ENCODE peak calls at places on chromosomes 16 and 17, in six cellular contexts. One of them, this sample, is unnamed.

GRCh38 chr17:76383645-76384221 is 676 bp upstream of the SPHK1 start:
- DNase-seq in transverse colon: peak
- DNase-seq in CD8-positive, alpha-beta T cell: peak
- DNase-seq in upper lobe of right lung: peak
- DNase-seq in Peyer's patch: peak
- DNase-seq in right atrium auricular region: no peak
- DNase-seq in this sample: peak

GRCh38 chr17:80645706-80646325 is 101.2 kb downstream of the RPTOR start:
- DNase-seq in CD8-positive, alpha-beta T cell: no peak
- DNase-seq in right atrium auricular region: no peak
- DNase-seq in Peyer's patch: no peak
- DNase-seq in transverse colon: no peak
- DNase-seq in upper lobe of right lung: no peak
- DNase-seq in this sample: no peak

GRCh38 chr16:77171750-77172635 is 19.0 kb upstream of the MON1B start:
- DNase-seq in upper lobe of right lung: no peak
- DNase-seq in CD8-positive, alpha-beta T cell: no peak
- DNase-seq in right atrium auricular region: no peak
- DNase-seq in Peyer's patch: no peak
- DNase-seq in transverse colon: no peak
- DNase-seq in this sample: peak

GRCh38 chr17:66432996-66433556 is 130.7 kb downstream of the PRKCA start:
- DNase-seq in Peyer's patch: no peak
- DNase-seq in CD8-positive, alpha-beta T cell: no peak
- DNase-seq in right atrium auricular region: no peak
- DNase-seq in transverse colon: no peak
- DNase-seq in upper lobe of right lung: no peak
- DNase-seq in this sample: peak

GRCh38 chr16:55436587-55436986 is 42.4 kb upstream of the MMP2 start:
- DNase-seq in Peyer's patch: no peak
- DNase-seq in right atrium auricular region: no peak
- DNase-seq in CD8-positive, alpha-beta T cell: no peak
- DNase-seq in upper lobe of right lung: no peak
- DNase-seq in transverse colon: no peak
- DNase-seq in this sample: no peak

GRCh38 chr17:41551370-41551769 is 20.5 kb downstream of the KRT9 start:
- DNase-seq in CD8-positive, alpha-beta T cell: no peak
- DNase-seq in upper lobe of right lung: no peak
- DNase-seq in Peyer's patch: no peak
- DNase-seq in transverse colon: no peak
- DNase-seq in right atrium auricular region: no peak
- DNase-seq in this sample: no peak

GRCh38 chr17:13253746-13254410 is 236.1 kb upstream of the ELAC2 start:
- DNase-seq in transverse colon: no peak
- DNase-seq in upper lobe of right lung: no peak
- DNase-seq in Peyer's patch: no peak
- DNase-seq in right atrium auricular region: no peak
- DNase-seq in CD8-positive, alpha-beta T cell: no peak
- DNase-seq in this sample: no peak

GRCh38 chr17:29726721-29727252 is 104.1 kb upstream of the CORO6 start:
- DNase-seq in right atrium auricular region: no peak
- DNase-seq in CD8-positive, alpha-beta T cell: no peak
- DNase-seq in Peyer's patch: no peak
- DNase-seq in upper lobe of right lung: no peak
- DNase-seq in transverse colon: no peak
- DNase-seq in this sample: peak

GRCh38 chr16:63292036-63292435 is 1255.8 kb upstream of the CDH8 start:
- DNase-seq in transverse colon: no peak
- DNase-seq in Peyer's patch: no peak
- DNase-seq in CD8-positive, alpha-beta T cell: no peak
- DNase-seq in right atrium auricular region: no peak
- DNase-seq in upper lobe of right lung: no peak
- DNase-seq in this sample: no peak

GRCh38 chr17:15393414-15393813 is 52.0 kb upstream of the TEKT3 start:
- DNase-seq in transverse colon: no peak
- DNase-seq in right atrium auricular region: no peak
- DNase-seq in CD8-positive, alpha-beta T cell: no peak
- DNase-seq in upper lobe of right lung: no peak
- DNase-seq in Peyer's patch: no peak
- DNase-seq in this sample: no peak

GRCh38 chr16:81889896-81890634 is 111.0 kb downstream of the PLCG2 start:
- DNase-seq in Peyer's patch: peak
- DNase-seq in CD8-positive, alpha-beta T cell: peak
- DNase-seq in transverse colon: peak
- DNase-seq in upper lobe of right lung: no peak
- DNase-seq in right atrium auricular region: no peak
- DNase-seq in this sample: peak

GRCh38 chr17:41530062-41531048 is 2.2 kb upstream of the KRT19 start:
- DNase-seq in Peyer's patch: no peak
- DNase-seq in CD8-positive, alpha-beta T cell: no peak
- DNase-seq in upper lobe of right lung: no peak
- DNase-seq in right atrium auricular region: no peak
- DNase-seq in transverse colon: peak
- DNase-seq in this sample: peak

GRCh38 chr17:21042434-21043295 is at the start of gene USP22:
- DNase-seq in right atrium auricular region: no peak
- DNase-seq in transverse colon: no peak
- DNase-seq in upper lobe of right lung: no peak
- DNase-seq in CD8-positive, alpha-beta T cell: peak
- DNase-seq in Peyer's patch: peak
- DNase-seq in this sample: peak

GRCh38 chr16:29675811-29676643 is 3.0 kb upstream of the QPRT start:
- DNase-seq in Peyer's patch: no peak
- DNase-seq in upper lobe of right lung: no peak
- DNase-seq in CD8-positive, alpha-beta T cell: no peak
- DNase-seq in transverse colon: no peak
- DNase-seq in right atrium auricular region: no peak
- DNase-seq in this sample: peak

GRCh38 chr16:30979170-30980067 is 5.6 kb upstream of the HSD3B7 start:
- DNase-seq in upper lobe of right lung: no peak
- DNase-seq in transverse colon: no peak
- DNase-seq in right atrium auricular region: no peak
- DNase-seq in CD8-positive, alpha-beta T cell: no peak
- DNase-seq in Peyer's patch: no peak
- DNase-seq in this sample: no peak

GRCh38 chr16:88798772-88799455 is 4.7 kb upstream of the CDT1 start:
- DNase-seq in right atrium auricular region: no peak
- DNase-seq in Peyer's patch: no peak
- DNase-seq in CD8-positive, alpha-beta T cell: no peak
- DNase-seq in upper lobe of right lung: no peak
- DNase-seq in transverse colon: no peak
- DNase-seq in this sample: no peak

GRCh38 chr17:79047923-79048825 is 24.2 kb downstream of the C1QTNF1 start:
- DNase-seq in transverse colon: no peak
- DNase-seq in right atrium auricular region: no peak
- DNase-seq in CD8-positive, alpha-beta T cell: no peak
- DNase-seq in Peyer's patch: no peak
- DNase-seq in upper lobe of right lung: peak
- DNase-seq in this sample: no peak

GRCh38 chr16:68324780-68325357 is 14.1 kb downstream of the PRMT7 start:
- DNase-seq in right atrium auricular region: no peak
- DNase-seq in transverse colon: no peak
- DNase-seq in Peyer's patch: no peak
- DNase-seq in CD8-positive, alpha-beta T cell: no peak
- DNase-seq in upper lobe of right lung: no peak
- DNase-seq in this sample: no peak

GRCh38 chr17:7843536-7844291 is 9.7 kb downstream of the KDM6B start:
- DNase-seq in Peyer's patch: peak
- DNase-seq in right atrium auricular region: peak
- DNase-seq in upper lobe of right lung: peak
- DNase-seq in transverse colon: peak
- DNase-seq in CD8-positive, alpha-beta T cell: peak
- DNase-seq in this sample: peak

GRCh38 chr16:70590722-70591438 is 55.5 kb upstream of the IL34 start:
- DNase-seq in Peyer's patch: no peak
- DNase-seq in CD8-positive, alpha-beta T cell: no peak
- DNase-seq in transverse colon: no peak
- DNase-seq in upper lobe of right lung: no peak
- DNase-seq in right atrium auricular region: no peak
- DNase-seq in this sample: no peak

DNA sequence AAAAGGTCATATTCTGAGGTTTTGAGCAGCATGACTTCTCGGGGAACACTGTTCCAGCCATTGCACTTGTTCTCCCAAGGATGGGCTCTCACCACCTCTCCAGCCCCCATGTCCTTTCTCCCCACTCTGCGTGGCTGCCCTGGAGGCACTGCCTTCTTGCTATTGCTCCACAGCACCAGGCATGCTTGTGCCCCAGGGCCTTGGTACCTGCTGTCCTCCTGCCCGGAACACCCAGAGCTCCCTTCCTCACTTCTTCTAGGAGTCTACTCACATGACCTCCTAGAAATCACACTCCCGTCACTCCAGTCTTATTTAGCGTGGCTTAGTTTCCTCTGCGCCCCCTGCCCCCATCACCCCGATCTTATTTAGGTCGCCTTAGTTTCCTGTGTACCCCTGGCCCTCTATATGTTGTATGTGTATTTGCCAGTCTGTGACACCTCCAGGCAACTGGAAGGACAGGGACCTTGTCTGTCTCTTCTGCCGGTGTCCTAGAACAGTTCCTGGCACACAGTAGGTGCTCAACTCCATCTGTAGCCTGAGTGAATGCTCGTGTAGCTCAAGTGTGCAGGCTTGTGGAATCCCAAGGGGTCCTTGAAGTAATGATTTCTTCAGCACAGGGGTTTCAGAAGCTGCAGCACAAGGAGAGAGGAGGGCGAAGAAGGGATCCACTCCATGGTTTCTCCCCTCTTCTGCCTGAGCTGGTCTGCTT is 208.6 kb upstream of the CIBAR2 start:
- DNase-seq in upper lobe of right lung: no peak
- DNase-seq in Peyer's patch: no peak
- DNase-seq in CD8-positive, alpha-beta T cell: no peak
- DNase-seq in transverse colon: no peak
- DNase-seq in right atrium auricular region: no peak
- DNase-seq in this sample: no peak
- H3K27ac ChIP-seq in upper lobe of right lung: peak
- H3K27ac ChIP-seq in Peyer's patch: no peak
- H3K27ac ChIP-seq in CD8-positive, alpha-beta T cell: no peak
- H3K27ac ChIP-seq in transverse colon: peak
- H3K27ac ChIP-seq in right atrium auricular region: peak
- H3K27ac ChIP-seq in this sample: no peak

DNA sequence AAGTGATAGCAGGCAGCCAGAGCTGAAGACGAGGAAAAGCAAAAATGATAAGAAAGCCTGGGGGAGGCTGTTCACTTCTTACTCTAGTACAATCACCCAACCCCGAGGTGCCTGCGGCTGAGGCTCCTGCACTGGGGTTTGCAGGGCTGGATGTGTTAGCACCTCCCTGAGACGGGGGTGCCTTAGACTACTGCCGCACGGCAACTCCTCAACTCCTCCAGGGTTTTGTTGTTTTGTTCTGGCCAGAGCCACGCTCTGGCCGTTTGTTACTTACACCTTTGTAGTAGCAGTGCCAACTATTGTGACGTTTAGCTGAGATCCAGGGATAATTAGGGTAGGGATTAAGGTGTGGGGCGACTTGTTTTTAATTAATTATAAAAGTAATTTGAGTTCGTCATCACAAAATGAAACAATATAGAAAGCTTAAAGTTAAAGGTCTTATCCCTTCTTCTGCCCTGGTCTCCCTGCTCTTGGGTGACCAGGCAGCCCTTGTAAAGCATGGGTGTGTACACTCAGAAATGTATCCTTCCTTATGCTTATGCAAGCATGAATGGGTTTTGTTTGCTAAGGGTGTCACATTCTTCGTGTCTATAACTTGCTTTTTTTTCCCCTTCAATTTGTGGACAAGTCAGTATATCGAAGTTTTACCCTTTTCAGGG is 51.3 kb downstream of the LDHD start:
- DNase-seq in transverse colon: peak
- DNase-seq in CD8-positive, alpha-beta T cell: peak
- DNase-seq in upper lobe of right lung: no peak
- DNase-seq in Peyer's patch: no peak
- DNase-seq in right atrium auricular region: no peak
- DNase-seq in this sample: no peak
- H3K4me3 ChIP-seq in transverse colon: no peak
- H3K4me3 ChIP-seq in CD8-positive, alpha-beta T cell: peak
- H3K4me3 ChIP-seq in upper lobe of right lung: no peak
- H3K4me3 ChIP-seq in Peyer's patch: peak
- H3K4me3 ChIP-seq in right atrium auricular region: no peak
- H3K4me3 ChIP-seq in this sample: no peak

GRCh38 chr17:55436224-55437164 is 14.9 kb upstream of the MMD start:
- DNase-seq in right atrium auricular region: no peak
- DNase-seq in Peyer's patch: no peak
- DNase-seq in upper lobe of right lung: no peak
- DNase-seq in transverse colon: no peak
- DNase-seq in CD8-positive, alpha-beta T cell: no peak
- DNase-seq in this sample: no peak
- H3K27ac ChIP-seq in right atrium auricular region: no peak
- H3K27ac ChIP-seq in Peyer's patch: no peak
- H3K27ac ChIP-seq in upper lobe of right lung: no peak
- H3K27ac ChIP-seq in transverse colon: no peak
- H3K27ac ChIP-seq in CD8-positive, alpha-beta T cell: no peak
- H3K27ac ChIP-seq in this sample: no peak

DNA sequence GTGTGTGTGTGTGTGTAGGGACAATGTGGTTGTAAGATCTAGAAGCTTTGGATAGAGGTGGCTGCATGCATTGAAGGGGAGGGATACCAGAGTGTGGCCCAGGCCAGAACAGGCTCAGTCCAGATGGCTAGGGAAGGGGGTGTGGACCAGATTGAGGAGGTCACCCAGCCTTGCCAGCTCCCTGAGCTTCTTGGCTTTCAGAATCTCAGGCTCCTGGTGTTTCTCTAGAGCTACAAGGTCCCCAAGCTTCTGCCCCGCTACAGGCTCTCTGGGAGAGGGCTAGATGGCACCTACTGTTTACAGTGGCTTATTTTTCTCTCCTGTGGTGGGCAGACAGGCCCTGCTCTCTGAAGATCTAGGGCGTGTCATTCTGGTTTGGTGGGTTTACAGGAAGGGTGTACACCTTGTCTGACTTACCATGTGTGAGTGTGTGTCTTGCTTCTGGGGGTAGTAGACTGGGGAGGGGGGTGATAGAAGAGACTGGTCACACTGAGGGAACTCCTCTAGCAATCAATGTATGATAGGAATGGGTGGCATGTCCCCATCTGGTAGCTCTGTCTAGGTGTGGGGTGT is 1.0 kb downstream of the RARA start:
- DNase-seq in CD8-positive, alpha-beta T cell: no peak
- DNase-seq in upper lobe of right lung: peak
- DNase-seq in right atrium auricular region: no peak
- DNase-seq in Peyer's patch: no peak
- DNase-seq in transverse colon: no peak
- DNase-seq in this sample: no peak
- H3K4me3 ChIP-seq in CD8-positive, alpha-beta T cell: peak
- H3K4me3 ChIP-seq in upper lobe of right lung: peak
- H3K4me3 ChIP-seq in right atrium auricular region: no peak
- H3K4me3 ChIP-seq in Peyer's patch: peak
- H3K4me3 ChIP-seq in transverse colon: no peak
- H3K4me3 ChIP-seq in this sample: no peak

DNA sequence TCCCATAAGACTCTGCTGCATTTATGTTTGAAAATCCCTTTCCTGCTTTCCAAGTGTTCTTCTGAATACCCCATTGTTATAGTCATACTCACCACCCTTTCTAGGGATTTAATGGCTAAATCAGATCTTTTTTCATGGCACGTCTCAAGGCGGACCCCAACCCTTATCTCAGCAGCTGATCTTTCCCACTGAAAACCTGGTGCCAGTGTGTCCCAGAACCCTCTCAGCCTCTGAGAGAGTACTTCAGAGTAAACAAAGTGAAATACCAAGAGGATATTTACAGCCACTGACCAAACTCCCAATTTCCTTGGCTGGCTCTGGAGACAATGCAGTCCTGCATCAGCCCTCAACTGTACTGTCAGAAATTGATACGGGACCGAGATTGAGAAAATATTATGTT is 101.7 kb downstream of the TMEM100 start:
- DNase-seq in Peyer's patch: no peak
- DNase-seq in right atrium auricular region: no peak
- DNase-seq in transverse colon: no peak
- DNase-seq in CD8-positive, alpha-beta T cell: no peak
- DNase-seq in upper lobe of right lung: no peak
- DNase-seq in this sample: no peak
- H3K27ac ChIP-seq in Peyer's patch: no peak
- H3K27ac ChIP-seq in right atrium auricular region: no peak
- H3K27ac ChIP-seq in transverse colon: no peak
- H3K27ac ChIP-seq in CD8-positive, alpha-beta T cell: no peak
- H3K27ac ChIP-seq in upper lobe of right lung: peak
- H3K27ac ChIP-seq in this sample: no peak